ENCODE peak calls at places on chromosomes 4 and X, in five cellular contexts. K is HCT116, M is Ammon's horn, P is sciatic nerve, U is ascending aorta. V is an unnamed sample.

GRCh38 chr4:181821039-181822004 is 421.9 kb upstream of the TENM3 start:
- DNase-seq in M (no peak), P (no peak), K (no peak), U (no peak), V (no peak)

GRCh38 chr4:168421671-168422070 is 58.6 kb downstream of the DDX60L start:
- DNase-seq in U (no peak), P (no peak), M (no peak), K (peak; percentile 49), V (no peak)

GRCh38 chr4:26368685-26369084 is 47.9 kb downstream of the RBPJ start:
- DNase-seq in K (no peak), P (no peak), U (no peak), M (no peak), V (no peak)

GRCh38 chr4:172480471-172480870 is 667.3 kb downstream of the GALNTL6 start:
- DNase-seq in M (no peak), K (no peak), U (no peak), P (no peak), V (no peak)

GRCh38 chr4:114093221-114093715 is 113.8 kb upstream of the ARSJ start:
- DNase-seq in P (no peak), U (no peak), M (no peak), K (no peak), V (no peak)

GRCh38 chr4:180993179-180993841 is 1249.9 kb upstream of the TENM3 start:
- DNase-seq in U (no peak), K (no peak), M (no peak), P (no peak), V (no peak)

GRCh38 chr4:173411106-173411703 is 12.3 kb upstream of the SCRG1 start:
- DNase-seq in M (no peak), P (no peak), U (no peak), K (no peak), V (no peak)

GRCh38 chr4:142100941-142101340 is 464.6 kb downstream of the IL15 start:
- DNase-seq in U (no peak), M (no peak), P (no peak), K (no peak), V (no peak)

GRCh38 chrX:34875204-34875603 is 67.4 kb upstream of the FAM47B start:
- DNase-seq in P (no peak), U (no peak), K (no peak), M (no peak), V (no peak)

GRCh38 chrX:110418220-110418856 is 59.7 kb downstream of the RTL9 start:
- DNase-seq in P (no peak), K (no peak), U (no peak), M (peak; percentile 50), V (no peak)

GRCh38 chr4:187235456-187236170 is 512.0 kb upstream of the FAT1 start:
- DNase-seq in P (no peak), U (no peak), M (peak; percentile 73), K (no peak), V (no peak)

GRCh38 chr4:6423575-6423974 is 48.8 kb downstream of the PPP2R2C start:
- DNase-seq in K (no peak), M (no peak), U (no peak), P (no peak), V (no peak)

GRCh38 chr4:39357002-39357401 is 9.2 kb downstream of the RFC1 start:
- DNase-seq in K (no peak), M (no peak), U (no peak), P (no peak), V (no peak)

GRCh38 chr4:175412744-175413143 is 399.3 kb downstream of the GPM6A start:
- DNase-seq in U (no peak), P (no peak), K (no peak), M (no peak), V (no peak)

GRCh38 chr4:39134674-39135073 is 47.7 kb upstream of the WDR19 start:
- DNase-seq in P (no peak), K (no peak), M (no peak), U (no peak), V (no peak)

GRCh38 chr4:139099366-139099982 is 77.5 kb downstream of the ELF2 start:
- DNase-seq in K (peak; percentile 84), P (peak; percentile 75), M (peak; percentile 91), U (no peak), V (peak; percentile 40)

GRCh38 chr4:52995341-52996030 is 133.4 kb downstream of the RASL11B start:
- DNase-seq in M (no peak), P (no peak), K (no peak), U (no peak), V (no peak)

GRCh38 chr4:88104902-88105610 is 53.4 kb downstream of the ABCG2 start:
- DNase-seq in P (no peak), K (no peak), M (no peak), U (no peak), V (no peak)

GRCh38 chrX:41389311-41389888 is 55.4 kb downstream of the DDX3X start:
- DNase-seq in U (no peak), M (no peak), P (no peak), K (no peak), V (no peak)

GRCh38 chr4:26001413-26001812 is 87.4 kb downstream of the SMIM20 start:
- DNase-seq in U (no peak), M (no peak), K (no peak), P (no peak), V (no peak)

GRCh38 chrX:154440623-154441357 is 3.2 kb upstream of the FAM50A start:
- DNase-seq in U (no peak), K (no peak), M (no peak), P (no peak), V (no peak)

GRCh38 chrX:142804085-142804484 is 221.6 kb upstream of the SPANXN4 start:
- DNase-seq in K (no peak), U (no peak), P (no peak), M (no peak), V (no peak)

GRCh38 chrX:129706395-129707072 is 32.2 kb upstream of the XPNPEP2 start:
- DNase-seq in P (peak; percentile 64), K (no peak), U (no peak), M (peak; percentile 88), V (no peak)

GRCh38 chr4:20278195-20278594 is 26.5 kb downstream of the SLIT2 start:
- DNase-seq in P (no peak), K (no peak), M (no peak), U (no peak), V (no peak)

GRCh38 chrX:7462110-7462509 is 314.2 kb upstream of the PUDP start:
- DNase-seq in U (no peak), P (no peak), K (no peak), M (no peak), V (no peak)

GRCh38 chr4:825063-825968 is 613 bp downstream of the CPLX1 start:
- DNase-seq in U (no peak), P (no peak), M (no peak), K (no peak), V (no peak)

GRCh38 chr4:127889903-127890302 is 9.2 kb downstream of the PLK4 start:
- DNase-seq in U (no peak), K (no peak), P (no peak), M (no peak), V (no peak)

GRCh38 chr4:7806080-7806630 is 133.5 kb downstream of the AFAP1 start:
- DNase-seq in U (no peak), K (no peak), M (peak; percentile 83), P (peak; percentile 81), V (no peak)

GRCh38 chr4:100098011-100098545 is 92.2 kb downstream of the DDIT4L start:
- DNase-seq in U (no peak), M (peak; percentile 11), P (no peak), K (no peak), V (no peak)

GRCh38 chr4:147599764-147600163 is 17.4 kb upstream of the TMEM184C start:
- DNase-seq in M (no peak), P (no peak), K (no peak), U (no peak), V (no peak)

GRCh38 chrX:103688949-103689348 is 2.5 kb upstream of the MORF4L2 start:
- DNase-seq in P (no peak), K (no peak), M (peak; percentile 54), U (no peak), V (no peak)

GRCh38 chrX:86103061-86103460 is 45.2 kb upstream of the DACH2 start:
- DNase-seq in M (no peak), U (no peak), K (no peak), P (no peak), V (no peak)

GRCh38 chr4:53479731-53480525 is 102.5 kb downstream of the FIP1L1 start:
- DNase-seq in U (no peak), P (no peak), M (no peak), K (no peak), V (no peak)

GRCh38 chr4:144295286-144295995 is 154.9 kb upstream of the GYPA start:
- DNase-seq in K (no peak), U (no peak), M (no peak), P (no peak), V (no peak)

GRCh38 chrX:17655232-17656034 is 81.9 kb upstream of the SCML1 start:
- DNase-seq in P (no peak), K (no peak), M (no peak), U (no peak), V (no peak)

V was measured in activated naive CD4-positive, alpha-beta T cell.